ENCODE peak calls at places on chromosomes 2 and 18, in five cellular contexts. C is stimulated activated naive CD8-positive, alpha-beta T cell treated with anti-CD3 and anti-CD28 coated beads, Interleukin-15, Interleukin-2, amounts not matched to agents 100 U/mL and 50 U/mL, for 24 hours; Q is cardiac fibroblast; K is stimulated activated CD8-positive, alpha-beta memory T cell treated with anti-CD3 and anti-CD28 coated beads, Interleukin-15, amount 100 ng/mL, for 24 hours; W is GM23248. F is an unnamed sample.

GRCh38 chr2:232385660-232386489 is 7.3 kb downstream of the ALPP start:
- DNase-seq in C (no peak), K (no peak), Q (peak; percentile 93), W (peak; percentile 76), F (peak; percentile 99)

GRCh38 chr2:231926761-231927565 is 767 bp upstream of the NPPC start:
- DNase-seq in C (peak; percentile 38), Q (peak; percentile 12), K (no peak), W (peak; percentile 31), F (no peak)

GRCh38 chr2:210003394-210003793 is 956 bp downstream of the RPE start:
- DNase-seq in C (no peak), W (peak; percentile 57), Q (peak; percentile 22), K (no peak), F (peak; percentile 44)

GRCh38 chr2:201798252-201798918 is 8.0 kb upstream of the CDK15 start:
- DNase-seq in C (no peak), Q (peak; percentile 31), K (no peak), W (peak; percentile 94), F (peak; percentile 87)

GRCh38 chr2:26330114-26330581 is 15.8 kb upstream of the SELENOI start:
- DNase-seq in W (peak; percentile 90), Q (peak; percentile 86), K (peak; percentile 63), C (peak; percentile 87), F (peak; percentile 85)

GRCh38 chr2:171316220-171316619 is 117.6 kb downstream of the METTL8 start:
- DNase-seq in K (no peak), Q (peak; percentile 4), C (no peak), W (no peak), F (no peak)

GRCh38 chr2:176076063-176076462 is 7.7 kb downstream of the EVX2 start:
- DNase-seq in W (no peak), Q (no peak), C (no peak), K (no peak), F (no peak)

GRCh38 chr2:80392446-80392845 is 87.9 kb upstream of the LRRTM1 start:
- DNase-seq in W (peak; percentile 43), Q (peak; percentile 15), C (no peak), K (no peak), F (peak; percentile 61)

GRCh38 chr2:67986258-67986657 is 76.5 kb downstream of the C1D start:
- DNase-seq in Q (no peak), C (no peak), K (no peak), W (no peak), F (no peak)

GRCh38 chr2:207394812-207395534 is 134.8 kb upstream of the CREB1 start:
- DNase-seq in Q (peak; percentile 98), K (no peak), W (peak; percentile 95), C (peak; percentile 43), F (peak; percentile 98)

GRCh38 chr2:241238693-241239198 is 50.3 kb downstream of the ANO7 start:
- DNase-seq in K (no peak), Q (no peak), C (no peak), W (no peak), F (no peak)

GRCh38 chr2:15059870-15060617 is 427.5 kb downstream of the LRATD1 start:
- DNase-seq in W (no peak), C (no peak), Q (no peak), K (no peak), F (no peak)

GRCh38 chr2:13414907-13415306 is 698.2 kb downstream of the TRIB2 start:
- DNase-seq in Q (no peak), C (no peak), W (no peak), K (no peak), F (no peak)

GRCh38 chr2:181771355-181771754 is 91.0 kb upstream of the NEUROD1 start:
- DNase-seq in C (no peak), W (no peak), Q (no peak), K (no peak), F (no peak)

GRCh38 chr2:101063753-101064502 is 61.8 kb downstream of the RPL31 start:
- DNase-seq in W (peak; percentile 80), Q (peak; percentile 67), C (no peak), K (no peak), F (peak; percentile 20)

GRCh38 chr18:79396431-79397287 is 929 bp downstream of the NFATC1 start:
- DNase-seq in Q (peak; percentile 62), W (peak; percentile 77), C (peak; percentile 59), K (no peak), F (no peak)

GRCh38 chr2:171568085-171568484 is 45.8 kb downstream of the CYBRD1 start:
- DNase-seq in C (no peak), Q (peak; percentile 18), K (no peak), W (peak; percentile 28), F (no peak)

GRCh38 chr2:221572180-221572820 is at the start of gene EPHA4:
- DNase-seq in W (peak; percentile 97), Q (peak; percentile 91), C (peak; percentile 83), K (peak; percentile 60), F (peak; percentile 83)

GRCh38 chr18:55384115-55384514 is 203.9 kb downstream of the TCF4 start:
- DNase-seq in Q (no peak), K (no peak), W (no peak), C (no peak), F (no peak)

GRCh38 chr2:43623052-43623451 is 14.0 kb upstream of the PLEKHH2 start:
- DNase-seq in C (no peak), W (peak; percentile 23), Q (peak; percentile 36), K (no peak), F (no peak)

GRCh38 chr2:42486145-42486906 is 7.5 kb downstream of the KCNG3 start:
- DNase-seq in C (no peak), Q (no peak), W (no peak), K (no peak), F (no peak)

GRCh38 chr18:189254-189653 is 30.9 kb downstream of the USP14 start:
- DNase-seq in W (no peak), Q (no peak), K (no peak), C (no peak), F (no peak)

GRCh38 chr2:220188031-220188430 is 560.6 kb downstream of the SLC4A3 start:
- DNase-seq in Q (peak; percentile 19), C (no peak), K (no peak), W (peak; percentile 88), F (peak; percentile 82)

GRCh38 chr2:10654069-10654468 is 35.7 kb downstream of the NOL10 start:
- DNase-seq in C (peak; percentile 51), W (peak; percentile 44), K (no peak), Q (peak; percentile 17), F (peak; percentile 50)

GRCh38 chr2:125745514-125745913 is 910.4 kb upstream of the GYPC start:
- DNase-seq in K (no peak), W (peak; percentile 4), C (no peak), Q (peak; percentile 7), F (no peak)

GRCh38 chr18:21991081-21991534 is 178.3 kb upstream of the GATA6 start:
- DNase-seq in C (no peak), K (no peak), W (no peak), Q (no peak), F (no peak)

GRCh38 chr2:48540237-48540935 is 10.4 kb downstream of the STON1 start:
- DNase-seq in C (no peak), K (no peak), W (no peak), Q (no peak), F (no peak)

GRCh38 chr2:59413751-59414570 is 1139.5 kb downstream of the BCL11A start:
- DNase-seq in Q (no peak), C (no peak), K (no peak), W (no peak), F (no peak)

GRCh38 chr2:202592580-202592979 is 42.2 kb upstream of the FAM117B start:
- DNase-seq in W (no peak), C (no peak), K (no peak), Q (no peak), F (no peak)